ENCODE peak calls at places on chromosomes 5 and 9, in four cellular contexts. One of them, this sample, is unnamed.

GRCh38 chr5:170584446-170584845 is 80.6 kb downstream of the KCNIP1 start:
- DNase-seq in GM12878: no peak
- DNase-seq in HepG2: no peak
- DNase-seq in A549: no peak
- DNase-seq in this sample: no peak

GRCh38 chr5:173237821-173238220 is 2.8 kb upstream of the NKX2-5 start:
- DNase-seq in GM12878: no peak
- DNase-seq in HepG2: no peak
- DNase-seq in A549: no peak
- DNase-seq in this sample: no peak

GRCh38 chr5:11234501-11234911 is 473.5 kb upstream of the DAP start:
- DNase-seq in GM12878: no peak
- DNase-seq in HepG2: no peak
- DNase-seq in A549: no peak
- DNase-seq in this sample: no peak

GRCh38 chr5:57454896-57455295 is 27.7 kb downstream of the ACTBL2 start:
- DNase-seq in GM12878: no peak
- DNase-seq in HepG2: no peak
- DNase-seq in A549: no peak
- DNase-seq in this sample: no peak

GRCh38 chr5:127696688-127697087 is 6.5 kb upstream of the CCDC192 start:
- DNase-seq in GM12878: no peak
- DNase-seq in HepG2: no peak
- DNase-seq in A549: no peak
- DNase-seq in this sample: no peak

GRCh38 chr5:143409972-143410371 is 6.5 kb upstream of the NR3C1 start:
- DNase-seq in GM12878: no peak
- DNase-seq in HepG2: no peak
- DNase-seq in A549: no peak
- DNase-seq in this sample: no peak

GRCh38 chr9:129720865-129721545 is 31.8 kb downstream of the PTGES start:
- DNase-seq in GM12878: no peak
- DNase-seq in HepG2: no peak
- DNase-seq in A549: peak; percentile 36
- DNase-seq in this sample: no peak

GRCh38 chr5:78483809-78484521 is 123.5 kb downstream of the SCAMP1 start:
- DNase-seq in GM12878: peak; percentile 69
- DNase-seq in HepG2: no peak
- DNase-seq in A549: peak; percentile 20
- DNase-seq in this sample: no peak

GRCh38 chr9:133526721-133527321 is 2.1 kb upstream of the MYMK start:
- DNase-seq in GM12878: no peak
- DNase-seq in HepG2: no peak
- DNase-seq in A549: no peak
- DNase-seq in this sample: no peak

GRCh38 chr5:42852826-42853225 is 41.1 kb upstream of the SELENOP start:
- DNase-seq in GM12878: no peak
- DNase-seq in HepG2: no peak
- DNase-seq in A549: no peak
- DNase-seq in this sample: no peak

GRCh38 chr5:28374492-28374934 is 1336.1 kb upstream of the CDH9 start:
- DNase-seq in GM12878: no peak
- DNase-seq in HepG2: no peak
- DNase-seq in A549: peak; percentile 89
- DNase-seq in this sample: no peak

GRCh38 chr5:102554728-102555127 is 55.9 kb upstream of the SLCO6A1 start:
- DNase-seq in GM12878: no peak
- DNase-seq in HepG2: peak; percentile 12
- DNase-seq in A549: no peak
- DNase-seq in this sample: no peak

GRCh38 chr5:124662261-124662781 is 84.1 kb downstream of the ZNF608 start:
- DNase-seq in GM12878: no peak
- DNase-seq in HepG2: no peak
- DNase-seq in A549: peak; percentile 81
- DNase-seq in this sample: no peak

GRCh38 chr5:54733101-54733500 is 215.5 kb downstream of the SNX18 start:
- DNase-seq in GM12878: no peak
- DNase-seq in HepG2: no peak
- DNase-seq in A549: no peak
- DNase-seq in this sample: no peak

GRCh38 chr9:107386396-107386795 is 103.2 kb downstream of the KLF4 start:
- DNase-seq in GM12878: no peak
- DNase-seq in HepG2: no peak
- DNase-seq in A549: no peak
- DNase-seq in this sample: no peak

GRCh38 chr5:17315710-17316221 is 98.3 kb downstream of the BASP1 start:
- DNase-seq in GM12878: no peak
- DNase-seq in HepG2: no peak
- DNase-seq in A549: peak; percentile 70
- DNase-seq in this sample: no peak
- TF ChIP-seq PBX3 in GM12878: no peak
- TF ChIP-seq PBX3 in HepG2: no peak
- TF ChIP-seq PBX3 in A549: no peak
- TF ChIP-seq PBX3 in this sample: no peak

GRCh38 chr5:138950411-138951011 is 75.4 kb upstream of the LRRTM2 start:
- DNase-seq in GM12878: no peak
- DNase-seq in HepG2: no peak
- DNase-seq in A549: no peak
- DNase-seq in this sample: no peak

GRCh38 chr5:138949223-138949574 is 74.1 kb upstream of the LRRTM2 start:
- DNase-seq in GM12878: no peak
- DNase-seq in HepG2: no peak
- DNase-seq in A549: no peak
- DNase-seq in this sample: no peak

GRCh38 chr5:138948391-138949222 is 73.5 kb upstream of the LRRTM2 start:
- DNase-seq in GM12878: no peak
- DNase-seq in HepG2: no peak
- DNase-seq in A549: no peak
- DNase-seq in this sample: peak; percentile 82

GRCh38 chr5:138951091-138951985 is 76.2 kb upstream of the LRRTM2 start:
- DNase-seq in GM12878: no peak
- DNase-seq in HepG2: no peak
- DNase-seq in A549: no peak
- DNase-seq in this sample: no peak

GRCh38 chr5:138949988-138950387 is 74.9 kb upstream of the LRRTM2 start:
- DNase-seq in GM12878: no peak
- DNase-seq in HepG2: no peak
- DNase-seq in A549: no peak
- DNase-seq in this sample: peak; percentile 84
- H3K4me2 ChIP-seq in GM12878: no peak overlapping the region
- H3K4me2 ChIP-seq in HepG2: no peak overlapping the region
- H3K4me2 ChIP-seq in A549: no peak overlapping the region
- H3K4me2 ChIP-seq in this sample: no peak overlapping the region

DNA sequence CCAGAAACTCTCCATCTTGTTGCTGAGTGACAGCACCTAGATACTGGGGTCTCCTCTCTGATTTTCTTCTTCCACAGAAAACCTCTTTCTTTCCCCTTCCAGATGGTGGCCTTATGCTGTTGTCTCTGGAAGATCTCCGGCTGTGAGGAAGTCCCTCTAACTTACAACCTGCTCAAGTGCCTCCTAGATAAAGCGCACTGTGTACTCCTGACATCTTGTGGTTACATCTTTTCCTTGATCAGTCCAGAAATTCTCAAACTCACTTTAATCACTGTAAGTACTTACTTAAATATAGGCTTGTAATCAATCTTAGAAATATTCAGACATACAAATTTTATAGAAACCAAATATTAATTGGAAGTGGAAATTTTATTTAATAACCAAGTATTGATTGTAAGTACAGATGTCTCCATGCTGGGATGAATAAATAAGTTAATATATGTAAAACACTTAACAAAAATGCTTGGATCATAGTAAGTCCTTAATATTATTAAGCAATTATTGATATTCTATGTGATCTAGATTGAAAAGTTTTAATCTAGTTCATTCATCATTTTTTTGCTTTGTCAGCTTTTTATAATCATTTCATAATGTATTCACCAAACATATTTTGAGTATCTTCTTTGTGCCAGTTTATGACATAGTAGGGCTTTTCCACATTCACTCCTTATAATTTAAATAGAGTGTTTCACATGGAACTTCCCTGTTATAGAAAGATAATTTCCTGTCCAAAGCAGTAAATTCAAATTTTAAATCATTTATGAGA is 1381.4 kb upstream of the CDH6 start:
- DNase-seq in GM12878: no peak
- DNase-seq in HepG2: peak; percentile 31
- DNase-seq in A549: peak; percentile 64
- DNase-seq in this sample: no peak
- TF ChIP-seq PBX3 in GM12878: no peak
- TF ChIP-seq PBX3 in HepG2: no peak
- TF ChIP-seq PBX3 in A549: no peak
- TF ChIP-seq PBX3 in this sample: no peak

GRCh38 chr5:82538339-82539034 is 260.3 kb upstream of the RPS23 start:
- DNase-seq in GM12878: no peak
- DNase-seq in HepG2: no peak
- DNase-seq in A549: no peak
- DNase-seq in this sample: peak; percentile 52
- H3K4me2 ChIP-seq in GM12878: no peak overlapping the region
- H3K4me2 ChIP-seq in HepG2: no peak overlapping the region
- H3K4me2 ChIP-seq in A549: no peak overlapping the region
- H3K4me2 ChIP-seq in this sample: peak overlapping the region; percentile 57

GRCh38 chr5:134462761-134463160 is 51.1 kb upstream of the CDKN2AIPNL start:
- DNase-seq in GM12878: no peak
- DNase-seq in HepG2: no peak
- DNase-seq in A549: no peak
- DNase-seq in this sample: no peak

GRCh38 chr5:134464988-134465855 is 53.5 kb upstream of the CDKN2AIPNL start:
- DNase-seq in GM12878: peak; percentile 43
- DNase-seq in HepG2: peak; percentile 8
- DNase-seq in A549: no peak
- DNase-seq in this sample: no peak

GRCh38 chr5:134462047-134462575 is 50.4 kb upstream of the CDKN2AIPNL start:
- DNase-seq in GM12878: no peak
- DNase-seq in HepG2: no peak
- DNase-seq in A549: no peak
- DNase-seq in this sample: no peak

GRCh38 chr5:134463991-134464760 is 52.5 kb upstream of the CDKN2AIPNL start:
- DNase-seq in GM12878: no peak
- DNase-seq in HepG2: no peak
- DNase-seq in A549: no peak
- DNase-seq in this sample: no peak

GRCh38 chr5:134463176-134463720 is 51.6 kb upstream of the CDKN2AIPNL start:
- DNase-seq in GM12878: no peak
- DNase-seq in HepG2: no peak
- DNase-seq in A549: no peak
- DNase-seq in this sample: no peak
- TF ChIP-seq PBX3 in GM12878: no peak
- TF ChIP-seq PBX3 in HepG2: no peak
- TF ChIP-seq PBX3 in A549: no peak
- TF ChIP-seq PBX3 in this sample: no peak

GRCh38 chr5:38289457-38289856 is 31.1 kb downstream of the EGFLAM start:
- DNase-seq in GM12878: no peak
- DNase-seq in HepG2: no peak
- DNase-seq in A549: no peak
- DNase-seq in this sample: no peak
- H3K4me2 ChIP-seq in GM12878: no peak overlapping the region
- H3K4me2 ChIP-seq in HepG2: no peak overlapping the region
- H3K4me2 ChIP-seq in A549: no peak overlapping the region
- H3K4me2 ChIP-seq in this sample: no peak overlapping the region

DNA sequence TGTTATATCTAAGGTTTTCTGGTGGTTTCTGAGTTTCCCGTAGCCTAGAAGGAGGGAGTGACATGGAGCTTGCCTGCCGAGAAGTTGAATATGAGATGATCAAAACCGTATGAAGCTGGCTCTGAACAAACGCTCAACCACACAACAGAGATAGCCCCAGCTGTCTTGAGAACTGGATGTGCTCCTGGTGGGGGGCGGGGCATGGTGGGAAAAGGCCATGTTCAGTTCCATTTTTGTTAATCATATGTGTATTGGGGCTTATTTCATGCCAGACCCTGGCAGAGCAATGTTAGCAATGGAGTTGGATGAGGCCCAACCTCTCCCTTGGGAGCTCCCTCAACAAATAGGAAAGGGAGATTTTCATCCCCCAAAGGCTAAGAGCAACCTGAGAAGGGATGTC is 4.8 kb downstream of the CCL19 start:
- DNase-seq in GM12878: no peak
- DNase-seq in HepG2: no peak
- DNase-seq in A549: no peak
- DNase-seq in this sample: no peak
- TF ChIP-seq PBX3 in GM12878: no peak
- TF ChIP-seq PBX3 in HepG2: no peak
- TF ChIP-seq PBX3 in A549: no peak
- TF ChIP-seq PBX3 in this sample: no peak

GRCh38 chr9:87465791-87466190 is 31.9 kb upstream of the DAPK1 start:
- DNase-seq in GM12878: no peak
- DNase-seq in HepG2: no peak
- DNase-seq in A549: no peak
- DNase-seq in this sample: no peak
- H3K4me2 ChIP-seq in GM12878: peak overlapping the region; percentile 4
- H3K4me2 ChIP-seq in HepG2: no peak overlapping the region
- H3K4me2 ChIP-seq in A549: no peak overlapping the region
- H3K4me2 ChIP-seq in this sample: no peak overlapping the region

DNA sequence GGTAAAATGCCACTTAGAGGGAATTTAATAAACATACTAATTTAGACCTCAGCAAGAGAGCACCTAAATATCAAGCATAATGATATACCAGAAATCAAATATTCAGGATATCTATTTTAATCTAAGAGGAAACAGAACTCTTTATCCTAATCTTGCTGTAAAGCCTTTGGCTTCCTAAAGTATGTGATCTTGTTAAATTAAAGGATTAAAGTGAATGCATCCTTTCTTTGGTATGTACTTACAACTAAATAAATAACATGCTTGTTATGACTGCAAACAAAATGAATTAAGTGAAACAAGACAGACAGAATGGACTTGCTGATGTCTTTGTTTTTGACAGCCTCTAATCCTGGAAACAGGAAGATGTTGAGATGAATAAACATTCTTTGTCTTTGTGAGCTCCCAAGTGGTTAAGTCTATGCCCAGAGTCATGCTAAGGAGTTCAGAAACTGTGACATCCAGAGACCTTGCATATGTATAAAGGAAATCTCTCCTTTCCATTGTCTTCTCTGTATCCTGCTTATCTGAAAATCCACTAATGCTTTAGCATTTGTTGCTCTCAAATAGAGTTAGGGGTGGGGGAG is 181.6 kb downstream of the SPATA31D1 start:
- DNase-seq in GM12878: no peak
- DNase-seq in HepG2: no peak
- DNase-seq in A549: no peak
- DNase-seq in this sample: no peak
- TF ChIP-seq PBX3 in GM12878: no peak
- TF ChIP-seq PBX3 in HepG2: no peak
- TF ChIP-seq PBX3 in A549: no peak
- TF ChIP-seq PBX3 in this sample: no peak

This sample was measured in SK-N-SH.